ENCODE peak calls at places on chromosomes 5 and 9, in ten cellular contexts. H is mucosa of descending colon, E is heart left ventricle, S is GM23338, J is AG09319, T is IMR-90, V is foreskin fibroblast, Y is fibroblast of pulmonary artery, P is ovary, I is GM20000. A is an unnamed sample.

GRCh38 chr5:132773601-132774355 is 3.3 kb downstream of the SEPTIN8 start:
- DNase-seq in P (no peak), H (no peak), S (no peak), V (no peak), T (no peak), Y (no peak), J (no peak), E (no peak), I (no peak), A (no peak)

GRCh38 chr5:66193419-66193818 is 49.3 kb downstream of the SREK1 start:
- DNase-seq in E (no peak), H (no peak), P (no peak), T (no peak), J (no peak), Y (no peak), V (no peak), S (no peak), I (no peak), A (no peak)

GRCh38 chr5:38557309-38557710 is 864 bp upstream of the LIFR start:
- DNase-seq in P (peak), V (no peak), H (no peak), Y (no peak), T (no peak), I (no peak), S (no peak), E (no peak), J (no peak), A (no peak)

GRCh38 chr5:108367679-108368334 is 14.1 kb downstream of the FBXL17 start:
- DNase-seq in P (no peak), J (no peak), I (no peak), Y (no peak), T (no peak), E (no peak), S (no peak), H (no peak), V (no peak), A (no peak)

GRCh38 chr5:91632871-91633270 is 249.8 kb upstream of the ARRDC3 start:
- DNase-seq in V (no peak), J (no peak), E (no peak), H (no peak), T (no peak), Y (no peak), P (no peak), S (no peak), I (no peak), A (no peak)

GRCh38 chr9:136329211-136329627 is 1.9 kb downstream of the GPSM1 start:
- DNase-seq in I (no peak), Y (no peak), T (no peak), E (no peak), P (no peak), H (no peak), S (no peak), J (no peak), V (peak), A (no peak)

GRCh38 chr9:27365977-27366376 is 69.0 kb upstream of the EQTN start:
- DNase-seq in S (no peak), P (no peak), J (no peak), E (no peak), T (no peak), V (no peak), H (no peak), I (peak), Y (no peak), A (no peak)

GRCh38 chr5:147411612-147412310 is 98.1 kb downstream of the DPYSL3 start:
- DNase-seq in S (no peak), T (no peak), V (no peak), Y (peak), P (no peak), J (no peak), E (no peak), H (no peak), I (no peak), A (no peak)

GRCh38 chr9:24257726-24258125 is 288.0 kb downstream of the IZUMO3 start:
- DNase-seq in Y (no peak), S (no peak), H (no peak), V (no peak), T (no peak), I (no peak), P (no peak), J (no peak), E (no peak), A (no peak)

GRCh38 chr5:33049845-33050244 is 338.7 kb downstream of the NPR3 start:
- DNase-seq in E (no peak), S (no peak), H (no peak), V (peak), I (no peak), Y (peak), J (no peak), P (no peak), T (peak), A (no peak)

GRCh38 chr5:96297290-96297689 is 135.8 kb downstream of the PCSK1 start:
- DNase-seq in S (no peak), H (no peak), V (peak), J (peak), I (no peak), P (no peak), E (peak), T (peak), Y (peak), A (no peak)

GRCh38 chr5:56516936-56517521 is 283.9 kb upstream of the ANKRD55 start:
- DNase-seq in S (no peak), E (peak), V (peak), T (peak), I (no peak), J (no peak), Y (peak), P (no peak), H (peak), A (no peak)

GRCh38 chr9:91758491-91758981 is 191.5 kb downstream of the ROR2 start:
- DNase-seq in I (peak), T (peak), P (peak), Y (peak), S (peak), V (peak), E (no peak), H (peak), J (no peak), A (peak)

GRCh38 chr9:3235497-3235896 is 290.3 kb downstream of the RFX3 start:
- DNase-seq in E (no peak), S (no peak), Y (peak), H (no peak), I (no peak), T (no peak), J (no peak), P (no peak), V (peak), A (no peak)

GRCh38 chr5:148446591-148446990 is 62.8 kb downstream of the FBXO38 start:
- DNase-seq in I (no peak), V (no peak), J (no peak), T (no peak), E (no peak), S (no peak), P (no peak), Y (no peak), H (no peak), A (no peak)

DNA sequence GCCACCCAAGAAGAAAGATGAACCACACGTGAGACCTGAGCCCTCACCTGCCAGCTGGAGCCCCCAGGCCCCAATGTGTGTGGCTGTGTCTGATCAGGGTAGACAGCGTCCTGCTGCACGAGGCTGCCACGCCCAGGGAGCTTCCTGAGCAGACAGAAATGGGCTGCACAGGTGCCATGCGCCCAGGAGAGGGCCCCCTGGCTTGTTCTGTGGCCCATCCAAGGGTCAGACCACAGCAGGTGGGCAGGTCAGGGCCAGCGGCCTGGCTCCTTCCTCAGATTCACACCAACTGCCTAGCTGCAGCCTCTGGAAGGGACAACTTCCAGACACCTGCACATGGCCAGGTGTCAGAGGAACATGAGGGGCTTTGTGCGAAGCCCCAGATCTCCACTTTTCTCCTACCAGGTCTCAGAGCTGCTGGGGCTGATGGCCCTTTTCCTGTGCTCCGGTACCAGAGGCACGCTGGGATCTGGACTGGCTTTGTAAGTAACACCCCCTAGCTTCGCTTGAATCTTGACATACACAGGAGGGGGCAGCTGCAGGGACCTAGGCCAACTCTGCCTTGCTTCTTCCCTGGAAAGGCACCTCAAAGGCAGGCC is 10.8 kb downstream of the SARDH start:
- DNase-seq in J (no peak), S (no peak), E (no peak), I (no peak), Y (no peak), H (no peak), V (no peak), P (peak), T (no peak), A (no peak)
- TF ChIP-seq CTCF in J (no peak), S (no peak), E (no peak), I (no peak), Y (no peak), H (no peak), V (no peak), P (no peak), T (no peak), A (no peak)

DNA sequence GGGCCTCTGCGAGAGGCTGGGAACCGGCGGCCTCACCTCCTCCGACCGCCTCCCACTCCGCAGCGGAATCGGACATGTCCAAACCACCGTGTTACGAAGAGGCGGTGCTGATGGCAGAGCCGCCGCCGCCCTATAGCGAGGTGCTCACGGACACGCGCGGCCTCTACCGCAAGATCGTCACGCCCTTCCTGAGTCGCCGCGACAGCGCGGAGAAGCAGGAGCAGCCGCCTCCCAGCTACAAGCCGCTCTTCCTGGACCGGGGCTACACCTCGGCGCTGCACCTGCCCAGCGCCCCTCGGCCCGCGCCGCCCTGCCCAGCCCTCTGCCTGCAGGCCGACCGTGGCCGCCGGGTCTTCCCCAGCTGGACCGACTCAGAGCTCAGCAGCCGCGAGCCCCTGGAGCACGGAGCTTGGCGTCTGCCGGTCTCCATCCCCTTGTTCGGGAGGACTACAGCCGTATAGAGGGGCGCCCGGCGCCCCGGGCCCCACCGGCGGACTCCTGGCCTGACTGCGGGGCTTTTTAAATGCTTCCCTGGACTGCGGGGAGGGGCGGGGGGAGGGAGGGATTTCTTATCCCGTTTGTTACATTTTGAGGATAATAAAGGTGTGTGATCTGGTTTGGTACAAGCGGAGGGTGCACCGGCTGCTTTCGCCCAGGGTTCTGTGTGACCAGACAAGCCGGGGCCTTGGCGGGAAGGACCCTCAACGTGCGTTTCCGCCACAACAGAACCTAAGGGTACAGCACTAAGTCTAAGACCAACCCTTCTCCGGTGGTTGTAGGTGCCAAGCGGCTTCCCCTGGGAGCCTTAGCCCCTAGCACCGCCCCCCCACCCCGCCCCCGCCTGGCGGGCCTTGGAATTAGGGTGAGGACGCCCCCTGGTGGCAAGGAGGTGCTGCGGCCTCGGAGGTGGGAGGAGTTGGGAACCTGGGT is 9.3 kb downstream of the PRR7 start:
- DNase-seq in H (peak), P (peak), S (peak), E (peak), J (no peak), V (peak), I (peak), T (peak), Y (peak), A (peak)
- TF ChIP-seq CTCF in H (peak), P (peak), S (peak), E (peak), J (peak), V (peak), I (peak), T (peak), Y (peak), A (peak)

GRCh38 chr9:78239506-78239905 is 3.6 kb downstream of the CEP78 start:
- DNase-seq in J (no peak), H (peak), I (no peak), P (peak), T (no peak), E (no peak), Y (no peak), V (peak), S (peak), A (no peak)
- TF ChIP-seq CTCF in J (no peak), H (no peak), I (no peak), P (no peak), T (peak), E (no peak), Y (peak), V (peak), S (peak), A (no peak)

DNA sequence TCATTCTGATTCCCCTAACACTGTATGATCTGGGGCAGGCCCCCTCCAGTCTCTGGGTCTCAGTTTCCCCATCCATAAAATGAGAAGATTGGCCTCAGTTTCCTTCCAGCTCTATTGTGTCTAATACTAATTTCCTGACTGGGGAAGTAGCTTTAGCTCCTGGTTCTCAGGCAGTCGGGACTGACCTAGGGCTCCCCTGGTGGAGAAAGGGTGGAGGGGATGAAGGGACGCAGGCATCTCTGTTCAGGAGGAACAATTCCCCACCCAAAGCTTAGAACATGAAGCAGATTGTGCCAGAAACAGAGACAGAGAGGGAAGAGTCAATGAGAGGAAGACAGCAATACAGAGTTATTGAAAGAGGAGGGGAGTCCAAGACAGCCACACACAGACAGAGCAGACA is 14.2 kb upstream of the PTGS1 start:
- DNase-seq in I (no peak), H (no peak), E (no peak), J (no peak), P (no peak), S (peak), T (no peak), Y (no peak), V (no peak), A (peak)
- TF ChIP-seq CTCF in I (no peak), H (no peak), E (no peak), J (peak), P (no peak), S (peak), T (peak), Y (peak), V (peak), A (no peak)

GRCh38 chr9:137461316-137461662 is 2.2 kb upstream of the NSMF start:
- DNase-seq in J (no peak), P (no peak), T (no peak), S (no peak), E (no peak), I (no peak), Y (no peak), V (no peak), H (peak), A (no peak)
- TF ChIP-seq CTCF in J (no peak), P (no peak), T (no peak), S (no peak), E (no peak), I (no peak), Y (no peak), V (no peak), H (no peak), A (no peak)

GRCh38 chr5:146401021-146401420 is 46.1 kb upstream of the TCERG1 start:
- DNase-seq in T (no peak), H (no peak), S (no peak), I (no peak), Y (no peak), E (no peak), P (no peak), V (no peak), J (no peak), A (no peak)

GRCh38 chr5:146399446-146399845 is 47.7 kb upstream of the TCERG1 start:
- DNase-seq in Y (no peak), V (peak), S (no peak), J (no peak), P (no peak), E (no peak), T (no peak), H (no peak), I (no peak), A (no peak)

GRCh38 chr5:146400206-146400605 is 46.9 kb upstream of the TCERG1 start:
- DNase-seq in E (no peak), T (no peak), I (no peak), J (no peak), P (no peak), V (no peak), Y (no peak), H (no peak), S (no peak), A (no peak)

DNA sequence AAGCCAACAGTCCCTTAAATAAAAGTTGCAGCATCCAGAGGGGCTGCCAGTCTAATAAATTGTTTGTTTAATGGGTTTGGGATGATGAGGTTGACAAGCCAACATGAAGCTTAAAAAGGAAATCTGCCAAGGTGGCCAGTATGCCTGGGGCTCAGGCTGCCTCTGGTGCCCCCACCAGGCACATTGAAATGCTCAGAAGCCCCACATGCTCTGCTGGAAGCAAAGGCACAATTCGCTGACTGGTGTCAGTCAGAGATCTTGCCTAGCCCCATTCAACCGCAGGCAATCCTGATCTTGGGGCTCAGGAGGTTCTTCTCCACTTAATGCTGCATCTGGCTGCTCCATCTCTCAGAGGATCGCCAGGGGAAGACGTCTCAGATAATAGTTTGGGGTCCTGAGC is 44.2 kb upstream of the TCERG1 start:
- DNase-seq in Y (no peak), E (no peak), H (no peak), I (no peak), S (peak), J (no peak), T (no peak), P (no peak), V (no peak), A (no peak)
- TF ChIP-seq CTCF in Y (no peak), E (no peak), H (no peak), I (no peak), S (no peak), J (no peak), T (no peak), P (no peak), V (no peak), A (no peak)

GRCh38 chr5:141421489-141421855 is 621 bp downstream of the PCDHGA11 start:
- DNase-seq in E (no peak), Y (peak), H (no peak), V (peak), T (no peak), I (no peak), S (peak), J (no peak), P (no peak), A (no peak)

GRCh38 chr5:141422742-141423291 is 2.0 kb downstream of the PCDHGA11 start:
- DNase-seq in I (no peak), J (no peak), E (no peak), P (no peak), V (no peak), Y (no peak), H (no peak), S (no peak), T (no peak), A (no peak)

GRCh38 chr5:141419074-141419880 is 1.6 kb upstream of the PCDHGA11 start:
- DNase-seq in J (no peak), T (no peak), P (no peak), E (no peak), S (no peak), H (no peak), Y (no peak), I (no peak), V (no peak), A (no peak)

GRCh38 chr5:141420855-141421488 is at the start of gene PCDHGA11:
- DNase-seq in P (no peak), H (peak), V (peak), T (peak), Y (peak), S (peak), J (peak), I (peak), E (peak), A (peak)
- TF ChIP-seq CTCF in P (no peak), H (no peak), V (peak), T (peak), Y (peak), S (peak), J (peak), I (peak), E (peak), A (peak)

A was measured in endothelial cell.